ENCODE peak calls at places on chromosomes 11 and 22, in ten cellular contexts. Z is tibial nerve, D is right lobe of liver, M is stomach, R is uterus, A is body of pancreas, P is breast epithelium, S is endothelial cell of umbilical vein, F is prostate gland, G is Peyer's patch. E is an unnamed sample.

GRCh38 chr22:27504360-27504759 is 297.2 kb downstream of the MN1 start:
- DNase-seq in R (no peak), A (no peak), Z (no peak), P (no peak), S (no peak), M (no peak), F (no peak), D (no peak), G (no peak), E (no peak)

GRCh38 chr22:49156662-49157285 is 670.9 kb downstream of the BRD1 start:
- DNase-seq in F (peak; percentile 55), M (peak; percentile 39), D (no peak), R (no peak), P (no peak), A (peak; percentile 82), S (no peak), G (no peak), Z (no peak), E (no peak)

GRCh38 chr11:6387811-6388599 is 2.3 kb upstream of the SMPD1 start:
- DNase-seq in A (no peak), R (no peak), S (peak; percentile 65), F (no peak), P (no peak), G (no peak), Z (no peak), M (no peak), D (no peak), E (no peak)

GRCh38 chr22:30705710-30706651 is 11.3 kb downstream of the OSBP2 start:
- DNase-seq in S (no peak), F (no peak), A (no peak), R (no peak), M (no peak), D (no peak), P (no peak), Z (no peak), G (no peak), E (no peak)

GRCh38 chr22:22431271-22432220 is 77.0 kb downstream of the ZNF280B start:
- DNase-seq in F (peak; percentile 33), R (no peak), P (no peak), D (peak; percentile 53), G (peak; percentile 86), S (peak; percentile 52), A (peak; percentile 67), Z (peak; percentile 70), M (peak; percentile 60), E (peak; percentile 87)

GRCh38 chr22:22418163-22418549 is 90.4 kb downstream of the ZNF280B start:
- DNase-seq in A (no peak), G (no peak), D (no peak), M (no peak), F (no peak), P (no peak), Z (no peak), R (no peak), S (no peak), E (no peak)

GRCh38 chr22:27561301-27561820 is 240.2 kb downstream of the MN1 start:
- DNase-seq in D (no peak), F (no peak), A (no peak), R (no peak), G (no peak), S (no peak), P (no peak), M (no peak), Z (no peak), E (no peak)

GRCh38 chr11:133343951-133344350 is 188.3 kb downstream of the OPCML start:
- DNase-seq in F (no peak), S (no peak), P (no peak), Z (no peak), A (no peak), G (no peak), R (no peak), D (no peak), M (no peak), E (no peak)

GRCh38 chr22:18156878-18157713 is 7.1 kb downstream of the USP18 start:
- DNase-seq in F (peak; percentile 55), R (peak; percentile 80), G (peak; percentile 25), P (peak; percentile 59), A (peak; percentile 44), Z (peak; percentile 83), S (peak; percentile 83), D (peak; percentile 42), M (peak; percentile 56), E (peak; percentile 86)

GRCh38 chr11:82998697-82999096 is 73.0 kb downstream of the RAB30 start:
- DNase-seq in D (no peak), M (no peak), A (no peak), F (no peak), S (no peak), Z (no peak), G (no peak), P (no peak), R (no peak), E (no peak)

GRCh38 chr22:38317995-38318715 is 922 bp upstream of the CSNK1E start:
- DNase-seq in P (peak; percentile 81), A (peak; percentile 74), D (peak; percentile 58), M (peak; percentile 71), S (peak; percentile 83), F (peak; percentile 85), G (no peak), Z (peak; percentile 69), R (peak; percentile 76), E (peak; percentile 66)

GRCh38 chr11:118975771-118976709 is 4.5 kb downstream of the FOXR1 start:
- DNase-seq in F (no peak), S (no peak), A (no peak), D (no peak), R (no peak), P (no peak), M (no peak), G (no peak), Z (no peak), E (no peak)

GRCh38 chr11:75241906-75242644 is 1.5 kb downstream of the TPBGL start:
- DNase-seq in S (no peak), F (no peak), D (no peak), A (no peak), M (peak; percentile 11), G (no peak), P (no peak), R (no peak), Z (no peak), E (no peak)

DNA sequence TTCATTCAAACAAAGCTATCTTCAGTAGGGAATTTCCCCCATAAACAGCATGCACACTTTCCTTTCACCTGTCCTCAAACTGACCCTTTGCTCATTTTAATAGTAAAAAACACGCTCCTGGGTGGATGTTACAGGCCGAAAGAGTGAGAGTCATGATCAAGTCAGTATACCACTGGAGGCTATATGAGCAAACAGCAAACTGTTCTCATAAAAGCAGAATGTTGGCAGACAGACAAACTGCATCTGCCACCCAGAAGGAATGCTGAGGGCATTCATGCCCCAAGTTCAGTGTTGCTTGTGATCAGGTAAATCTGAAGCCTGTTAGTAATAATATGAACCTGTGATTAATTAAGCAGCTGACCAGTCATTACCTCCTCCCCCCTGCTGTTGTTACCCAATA is 756.3 kb upstream of the TENM4 start:
- DNase-seq in S (no peak), G (no peak), D (no peak), F (peak; percentile 68), P (no peak), M (no peak), A (no peak), R (no peak), Z (no peak), E (no peak)
- TF ChIP-seq POLR2A in S (no peak), G (no peak), D (no peak), F (no peak), P (no peak), M (no peak), A (no peak), R (no peak), Z (no peak), E (no peak)

GRCh38 chr11:103491777-103492176 is 382.6 kb downstream of the DYNC2H1 start:
- DNase-seq in A (no peak), M (no peak), Z (no peak), F (no peak), D (no peak), R (no peak), P (no peak), S (no peak), G (no peak), E (no peak)
- H3K9me3 ChIP-seq in A (no peaks in the 10 kb centered on the region), M (peaks cover 8% of the 10 kb centered on the region), Z (no peaks in the 10 kb centered on the region), F (no peaks in the 10 kb centered on the region), D (no peaks in the 10 kb centered on the region), R (no peaks in the 10 kb centered on the region), P (peaks cover 5% of the 10 kb centered on the region), S (no peaks in the 10 kb centered on the region), G (no peaks in the 10 kb centered on the region), E (no peaks in the 10 kb centered on the region)

DNA sequence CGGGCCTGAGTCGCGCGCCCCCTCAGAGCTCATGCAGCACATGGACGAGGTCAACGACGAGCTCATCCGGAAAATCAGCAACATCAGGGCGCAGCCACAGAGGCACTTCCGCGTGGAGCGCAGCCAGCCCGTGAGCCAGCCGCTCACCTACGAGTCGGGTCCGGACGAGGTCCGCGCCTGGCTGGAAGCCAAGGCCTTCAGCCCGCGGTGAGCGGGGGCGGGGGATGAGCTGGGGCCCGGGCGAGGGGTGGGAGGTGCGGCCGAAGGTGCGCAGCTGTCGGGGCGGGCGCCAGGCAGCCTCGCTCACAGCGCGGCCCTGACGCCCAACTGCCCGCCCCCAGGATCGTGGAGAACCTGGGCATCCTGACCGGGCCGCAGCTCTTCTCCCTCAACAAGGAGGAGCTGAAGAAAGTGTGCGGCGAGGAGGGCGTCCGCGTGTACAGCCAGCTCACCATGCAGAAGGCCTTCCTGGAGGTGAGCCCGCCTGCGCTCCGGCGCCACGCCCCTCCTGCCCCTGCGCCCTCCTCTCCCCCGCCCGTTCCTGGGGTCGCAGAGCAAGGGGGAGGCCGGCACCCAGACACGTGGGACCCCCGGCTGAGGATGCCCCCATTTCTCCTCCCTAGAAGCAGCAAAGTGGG is 20.4 kb downstream of the EPS8L2 start:
- DNase-seq in R (peak; percentile 55), P (peak; percentile 78), D (peak; percentile 57), M (peak; percentile 83), A (peak; percentile 90), F (peak; percentile 75), S (no peak), Z (no peak), G (peak; percentile 65), E (peak; percentile 60)
- TF ChIP-seq POLR2A in R (no peak), P (no peak), D (no peak), M (no peak), A (peak; percentile 27), F (peak; percentile 29), S (no peak), Z (no peak), G (no peak), E (no peak)

GRCh38 chr22:11325767-11326166 is 4202.2 kb upstream of the OR11H1 start:
- DNase-seq in G (no peak), Z (no peak), S (no peak), F (no peak), P (no peak), D (no peak), A (no peak), R (no peak), M (no peak), E (no peak)
- H3K9me3 ChIP-seq in G (no peaks in the 10 kb centered on the region), Z (no peaks in the 10 kb centered on the region), S (no peaks in the 10 kb centered on the region), F (no peaks in the 10 kb centered on the region), P (peaks cover 40% of the 10 kb centered on the region), D (no peaks in the 10 kb centered on the region), A (peaks cover 7% of the 10 kb centered on the region), R (no peaks in the 10 kb centered on the region), M (peaks cover 65% of the 10 kb centered on the region), E (no peaks in the 10 kb centered on the region)

E was measured in testis.